ENCODE peak calls at places on chromosomes 4 and X, in four cellular contexts. G is left lung, Z is SJSA1, P is SIG-M5. S is an unnamed sample.

GRCh38 chr4:64497526-64497925 is 88.3 kb upstream of the TECRL start:
- DNase-seq in G (no peak), Z (no peak), P (no peak), S (no peak)

GRCh38 chrX:96453139-96453538 is 231.5 kb upstream of the DIAPH2 start:
- DNase-seq in G (no peak), Z (no peak), P (no peak), S (no peak)

GRCh38 chrX:614136-614535 is 16.5 kb upstream of the SHOX start:
- DNase-seq in G (no peak), Z (no peak), P (no peak), S (no peak)

GRCh38 chr4:140106277-140106842 is 47.6 kb downstream of the MAML3 start:
- DNase-seq in G (no peak), Z (no peak), P (no peak), S (no peak)

GRCh38 chrX:25020391-25021131 is 4.8 kb upstream of the ARX start:
- DNase-seq in G (no peak), Z (peak), P (no peak), S (no peak)

GRCh38 chrX:20437678-20438077 is 171.0 kb upstream of the RPS6KA3 start:
- DNase-seq in G (no peak), Z (no peak), P (no peak), S (no peak)

GRCh38 chrX:24647257-24648058 is at the start of gene PCYT1B:
- DNase-seq in G (peak), Z (peak), P (no peak), S (peak)

GRCh38 chr4:33628296-33628695 is 2616.0 kb downstream of the ARAP2 start:
- DNase-seq in G (no peak), Z (no peak), P (no peak), S (no peak)

GRCh38 chrX:54920610-54921426 is at the start of gene TRO:
- DNase-seq in G (no peak), Z (peak), P (no peak), S (no peak)

GRCh38 chr4:127470290-127470809 is 162.4 kb upstream of the INTU start:
- DNase-seq in G (no peak), Z (no peak), P (no peak), S (no peak)

GRCh38 chr4:41873380-41874295 is 61.6 kb upstream of the TMEM33 start:
- DNase-seq in G (no peak), Z (no peak), P (no peak), S (no peak)

GRCh38 chrX:147351644-147352043 is 537.1 kb upstream of the CXorf51A start:
- DNase-seq in G (no peak), Z (no peak), P (no peak), S (no peak)

GRCh38 chr4:40395908-40396806 is 61.0 kb downstream of the CHRNA9 start:
- DNase-seq in G (peak), Z (no peak), P (no peak), S (peak)

GRCh38 chrX:51407520-51408409 is 75.1 kb downstream of the NUDT10 start:
- DNase-seq in G (no peak), Z (no peak), P (no peak), S (no peak)

GRCh38 chr4:94540476-94540875 is 88.7 kb downstream of the PDLIM5 start:
- DNase-seq in G (no peak), Z (no peak), P (no peak), S (no peak)

GRCh38 chr4:52976523-52977230 is 114.6 kb downstream of the RASL11B start:
- DNase-seq in G (no peak), Z (no peak), P (no peak), S (no peak)

GRCh38 chrX:48893556-48894348 is 3.8 kb downstream of the TIMM17B start:
- DNase-seq in G (no peak), Z (no peak), P (no peak), S (no peak)

GRCh38 chr4:102478186-102478585 is 23.0 kb upstream of the NFKB1 start:
- DNase-seq in G (no peak), Z (no peak), P (no peak), S (no peak)

GRCh38 chr4:6768539-6768905 is 14.0 kb upstream of the KIAA0232 start:
- DNase-seq in G (peak), Z (no peak), P (no peak), S (no peak)

GRCh38 chr4:80011636-80012236 is 61.3 kb downstream of the ANTXR2 start:
- DNase-seq in G (no peak), Z (peak), P (no peak), S (no peak)

GRCh38 chrX:69083361-69083760 is 81.9 kb downstream of the PJA1 start:
- DNase-seq in G (no peak), Z (no peak), P (no peak), S (no peak)

GRCh38 chr4:7041851-7042696 is 1.1 kb upstream of the TADA2B start:
- DNase-seq in G (peak), Z (no peak), P (no peak), S (peak)

GRCh38 chrX:72145181-72145580 is 13.5 kb upstream of the RTL5 start:
- DNase-seq in G (no peak), Z (no peak), P (no peak), S (peak)

GRCh38 chrX:95065151-95065550 is 1391.1 kb downstream of the FAM133A start:
- DNase-seq in G (no peak), Z (no peak), P (no peak), S (no peak)

GRCh38 chr4:186192068-186192751 is 843 bp downstream of the CYP4V2 start:
- DNase-seq in G (no peak), Z (no peak), P (no peak), S (peak)

GRCh38 chr4:145954924-145955339 is 16.3 kb upstream of the ZNF827 start:
- DNase-seq in G (no peak), Z (peak), P (no peak), S (no peak)

GRCh38 chr4:182212211-182212761 is 30.9 kb upstream of the TENM3 start:
- DNase-seq in G (peak), Z (no peak), P (no peak), S (no peak)

GRCh38 chrX:11756354-11757318 is 1.4 kb upstream of the MSL3 start:
- DNase-seq in G (no peak), Z (no peak), P (no peak), S (no peak)

GRCh38 chr4:142703694-142704309 is 142.3 kb downstream of the INPP4B start:
- DNase-seq in G (no peak), Z (no peak), P (no peak), S (no peak)

GRCh38 chr4:143183513-143184216 is 1.1 kb upstream of the USP38 start:
- DNase-seq in G (no peak), Z (no peak), P (no peak), S (no peak)

GRCh38 chr4:37873383-37873782 is 17.5 kb upstream of the TBC1D1 start:
- DNase-seq in G (no peak), Z (no peak), P (no peak), S (no peak)

GRCh38 chr4:186946682-186947294 is 223.1 kb upstream of the FAT1 start:
- DNase-seq in G (no peak), Z (peak), P (no peak), S (no peak)

GRCh38 chrX:154000051-154000450 is 19.7 kb downstream of the IRAK1 start:
- DNase-seq in G (no peak), Z (no peak), P (no peak), S (no peak)

GRCh38 chr4:6689506-6689960 is 4.1 kb upstream of the S100P start:
- DNase-seq in G (peak), Z (no peak), P (no peak), S (no peak)

GRCh38 chrX:112753116-112753515 is 73.4 kb upstream of the LHFPL1 start:
- DNase-seq in G (no peak), Z (no peak), P (no peak), S (no peak)